ENCODE peak calls at places on chromosomes 6 and 20, in eight cellular contexts. E is lower lobe of right lung; A is coronary artery; J is NT2/D1; U is cardiac fibroblast; I is neural progenitor cell; Z is right cardiac atrium; B is CD8-positive, alpha-beta T cell. N is an unnamed sample.

GRCh38 chr6:47633141-47633540 is 65.2 kb upstream of the ADGRF4 start:
- DNase-seq in E (no peak), A (no peak), J (no peak), U (peak), I (peak), Z (no peak), B (no peak), N (no peak)

GRCh38 chr6:101605874-101606273 is 212.4 kb downstream of the GRIK2 start:
- DNase-seq in E (no peak), A (no peak), J (no peak), U (no peak), I (no peak), Z (no peak), B (no peak), N (no peak)

GRCh38 chr6:2839195-2839981 is 2.3 kb downstream of the SERPINB1 start:
- DNase-seq in E (no peak), A (no peak), J (no peak), U (peak), I (no peak), Z (no peak), B (no peak), N (no peak)

GRCh38 chr20:39049684-39050554 is 87.8 kb downstream of the DHX35 start:
- DNase-seq in E (peak), A (peak), J (peak), U (peak), I (peak), Z (peak), B (peak), N (peak)

GRCh38 chr6:128638817-128639216 is 118.4 kb upstream of the PTPRK start:
- DNase-seq in E (no peak), A (no peak), J (no peak), U (no peak), I (no peak), Z (no peak), B (no peak), N (no peak)

GRCh38 chr6:14910692-14911547 is 334.9 kb upstream of the JARID2 start:
- DNase-seq in E (peak), A (no peak), J (no peak), U (peak), I (no peak), Z (peak), B (no peak), N (peak)

GRCh38 chr20:24317224-24317623 is 152.2 kb upstream of the SYNDIG1 start:
- DNase-seq in E (no peak), A (no peak), J (no peak), U (no peak), I (no peak), Z (no peak), B (no peak), N (no peak)

GRCh38 chr20:55353206-55353605 is 652.1 kb downstream of the CBLN4 start:
- DNase-seq in E (no peak), A (no peak), J (no peak), U (no peak), I (no peak), Z (no peak), B (no peak), N (no peak)

GRCh38 chr6:45351667-45352066 is 23.5 kb downstream of the RUNX2 start:
- DNase-seq in E (no peak), A (no peak), J (no peak), U (no peak), I (peak), Z (no peak), B (no peak), N (no peak)

GRCh38 chr20:30286157-30286556 is 971.3 kb upstream of the DEFB115 start:
- DNase-seq in E (no peak), A (no peak), J (no peak), U (no peak), I (no peak), Z (no peak), B (no peak), N (no peak)

GRCh38 chr6:139967497-139967896 is 593.0 kb upstream of the CITED2 start:
- DNase-seq in E (no peak), A (no peak), J (no peak), U (no peak), I (no peak), Z (no peak), B (no peak), N (no peak)

GRCh38 chr20:44098657-44099056 is 88.3 kb downstream of the JPH2 start:
- DNase-seq in E (no peak), A (no peak), J (no peak), U (no peak), I (no peak), Z (no peak), B (no peak), N (no peak)

GRCh38 chr6:135250751-135251356 is 69.7 kb downstream of the MYB start:
- DNase-seq in E (no peak), A (no peak), J (peak), U (no peak), I (peak), Z (no peak), B (no peak), N (no peak)

DNA sequence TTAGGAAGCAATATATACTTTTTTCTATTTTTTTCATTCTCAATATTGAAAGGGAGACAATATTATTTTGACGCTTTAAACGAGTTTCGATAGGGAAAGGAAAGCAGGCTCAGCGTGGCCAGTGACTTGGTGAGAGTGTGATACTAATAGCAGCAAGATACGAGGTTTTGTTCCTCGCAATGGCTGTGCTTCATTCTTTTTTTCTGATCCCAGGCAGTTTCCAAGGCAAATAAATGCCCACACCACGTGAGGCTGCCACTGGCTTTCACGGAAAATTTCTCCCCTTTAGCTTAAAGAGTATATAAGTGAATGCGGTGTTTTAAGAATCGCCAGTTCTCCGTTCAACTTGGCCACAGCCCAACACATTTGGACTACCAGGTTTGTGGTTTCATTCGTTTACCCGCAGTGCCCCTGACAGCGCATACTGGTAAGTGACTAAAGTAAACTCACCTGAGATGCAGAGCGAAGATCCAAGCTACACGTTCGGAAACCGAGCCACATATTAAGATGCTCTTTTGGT is 196.4 kb upstream of the ZNF184 start:
- DNase-seq in E (no peak), A (no peak), J (no peak), U (no peak), I (peak), Z (no peak), B (no peak), N (no peak)
- H3K4me3 ChIP-seq in E (no peak), A (peak), J (peak), U (peak), I (peak), Z (peak), B (no peak), N (peak)

DNA sequence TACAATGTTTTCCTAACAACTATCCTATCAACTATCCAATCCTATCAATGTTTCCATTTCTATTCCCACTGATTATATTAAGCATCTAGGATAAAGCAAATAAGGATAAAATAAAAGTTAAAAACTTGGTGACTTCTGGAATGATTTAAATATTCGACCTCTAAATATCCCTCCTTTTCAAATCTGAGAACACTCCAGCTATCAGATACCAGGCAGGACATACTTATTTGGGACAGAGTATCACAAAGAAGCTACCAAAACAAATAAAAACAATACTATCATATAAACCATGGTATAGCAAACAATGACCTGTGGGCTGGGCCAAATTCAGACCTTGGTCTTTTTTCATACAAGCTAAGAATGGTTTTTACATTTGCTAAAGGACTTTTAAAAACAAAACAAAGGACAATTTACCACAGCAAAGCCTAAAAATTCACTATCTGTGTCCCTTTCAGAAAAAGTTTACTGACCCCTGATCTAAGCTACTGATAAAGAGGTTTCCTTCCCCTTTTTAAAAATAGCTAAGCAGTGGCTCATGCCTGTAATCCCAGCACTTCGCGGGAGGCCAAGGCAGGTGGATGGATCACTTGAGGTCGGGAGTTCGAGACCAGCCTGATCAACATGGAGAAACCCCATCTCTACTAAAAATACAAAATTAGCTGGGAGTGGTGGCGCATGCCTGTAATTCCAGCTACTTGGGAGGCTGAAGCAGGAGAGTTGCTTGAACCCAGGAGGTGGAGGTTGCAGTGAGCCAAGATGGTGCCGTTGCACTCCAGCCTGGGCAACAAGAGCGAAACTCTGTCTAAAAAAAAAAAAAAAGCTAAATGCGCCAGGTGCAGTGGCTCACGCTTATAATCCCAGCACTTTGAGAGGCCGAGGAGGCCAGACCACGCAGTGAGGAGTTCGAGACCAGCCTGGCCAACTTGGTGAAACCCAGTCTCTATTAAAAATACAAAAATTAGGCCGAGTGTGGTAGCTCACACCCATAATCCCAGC is 6.0 kb downstream of the NUP153 start:
- DNase-seq in E (no peak), A (no peak), J (no peak), U (no peak), I (no peak), Z (no peak), B (no peak), N (no peak)
- H3K4me3 ChIP-seq in E (no peak), A (no peak), J (no peak), U (no peak), I (no peak), Z (no peak), B (no peak), N (no peak)

GRCh38 chr6:109480993-109481480 is 2.0 kb downstream of the ZBTB24 start:
- DNase-seq in E (no peak), A (no peak), J (no peak), U (no peak), I (no peak), Z (no peak), B (no peak), N (no peak)
- H3K4me3 ChIP-seq in E (peak), A (peak), J (no peak), U (no peak), I (peak), Z (no peak), B (peak), N (no peak)

DNA sequence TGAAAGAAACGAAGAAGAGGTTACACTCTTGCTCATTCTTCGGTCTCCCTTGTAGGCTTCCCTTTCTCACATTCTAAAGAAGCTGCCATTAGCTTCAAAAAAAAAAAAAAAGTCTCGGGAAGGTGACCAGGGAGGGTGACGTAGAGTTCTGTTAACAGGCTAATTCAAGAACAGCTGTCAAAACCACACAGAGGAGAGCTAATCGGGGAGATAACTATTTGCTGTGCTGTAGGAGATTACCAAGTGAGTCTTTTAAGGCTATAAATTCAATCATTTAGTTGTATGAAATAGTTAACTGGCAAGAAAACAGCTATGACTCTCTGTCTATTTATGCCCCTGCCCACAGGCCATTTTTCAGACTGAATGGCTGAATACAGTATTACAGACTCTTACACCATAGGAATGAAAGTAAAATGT is 256.8 kb downstream of the SYNE1 start:
- DNase-seq in E (no peak), A (no peak), J (no peak), U (peak), I (no peak), Z (no peak), B (no peak), N (no peak)
- H3K4me3 ChIP-seq in E (peak), A (peak), J (no peak), U (peak), I (no peak), Z (peak), B (no peak), N (no peak)

GRCh38 chr20:9071976-9072726 is 3.3 kb downstream of the PLCB4 start:
- DNase-seq in E (no peak), A (no peak), J (no peak), U (no peak), I (no peak), Z (no peak), B (no peak), N (no peak)

GRCh38 chr20:9068896-9069663 is at the start of gene PLCB4:
- DNase-seq in E (peak), A (no peak), J (no peak), U (peak), I (peak), Z (peak), B (no peak), N (no peak)

GRCh38 chr20:9066196-9066595 is 2.7 kb upstream of the PLCB4 start:
- DNase-seq in E (no peak), A (no peak), J (no peak), U (no peak), I (no peak), Z (no peak), B (no peak), N (no peak)

GRCh38 chr20:9070304-9070703 is 1.4 kb downstream of the PLCB4 start:
- DNase-seq in E (no peak), A (no peak), J (no peak), U (no peak), I (no peak), Z (no peak), B (no peak), N (no peak)

DNA sequence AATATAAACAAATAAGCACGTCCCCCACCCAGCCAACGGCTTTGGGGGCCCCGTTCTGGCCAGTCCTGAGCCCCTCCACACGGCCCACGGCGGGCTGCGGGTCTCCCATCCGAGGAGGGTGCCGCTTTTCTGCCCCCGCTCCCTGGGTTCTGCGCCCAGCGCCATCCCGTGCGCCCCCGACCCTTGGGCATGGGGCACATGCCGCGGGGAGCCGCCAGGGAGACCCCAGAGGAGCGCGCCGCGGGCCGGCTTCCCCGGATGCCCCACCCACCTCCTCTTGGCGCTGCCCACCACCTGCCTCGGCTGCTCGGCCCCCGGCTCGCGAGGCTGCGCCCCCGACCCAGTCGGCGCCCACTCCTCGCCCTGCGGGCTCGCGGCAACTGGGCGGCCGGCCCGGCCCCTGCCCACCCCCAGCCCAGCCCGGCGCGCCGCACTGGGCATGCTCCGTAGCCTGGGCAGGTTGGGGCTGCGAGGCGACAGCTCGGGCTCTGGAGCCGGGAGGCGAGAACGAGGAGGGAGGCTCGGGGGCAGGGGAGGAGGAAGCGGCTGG is 580 bp upstream of the PLCB4 start:
- DNase-seq in E (no peak), A (peak), J (peak), U (peak), I (peak), Z (peak), B (no peak), N (no peak)
- H3K4me3 ChIP-seq in E (peak), A (peak), J (peak), U (peak), I (peak), Z (peak), B (no peak), N (no peak)

GRCh38 chr6:116385911-116386310 is 15.2 kb downstream of the DSE start:
- DNase-seq in E (no peak), A (no peak), J (no peak), U (no peak), I (no peak), Z (no peak), B (no peak), N (no peak)

GRCh38 chr6:116387374-116387773 is 16.6 kb downstream of the DSE start:
- DNase-seq in E (no peak), A (no peak), J (no peak), U (peak), I (no peak), Z (no peak), B (no peak), N (no peak)

GRCh38 chr6:116386581-116387299 is 16.0 kb downstream of the DSE start:
- DNase-seq in E (no peak), A (no peak), J (no peak), U (peak), I (no peak), Z (no peak), B (no peak), N (no peak)

GRCh38 chr6:116384727-116385461 is 14.1 kb downstream of the DSE start:
- DNase-seq in E (no peak), A (no peak), J (no peak), U (no peak), I (no peak), Z (no peak), B (no peak), N (no peak)

DNA sequence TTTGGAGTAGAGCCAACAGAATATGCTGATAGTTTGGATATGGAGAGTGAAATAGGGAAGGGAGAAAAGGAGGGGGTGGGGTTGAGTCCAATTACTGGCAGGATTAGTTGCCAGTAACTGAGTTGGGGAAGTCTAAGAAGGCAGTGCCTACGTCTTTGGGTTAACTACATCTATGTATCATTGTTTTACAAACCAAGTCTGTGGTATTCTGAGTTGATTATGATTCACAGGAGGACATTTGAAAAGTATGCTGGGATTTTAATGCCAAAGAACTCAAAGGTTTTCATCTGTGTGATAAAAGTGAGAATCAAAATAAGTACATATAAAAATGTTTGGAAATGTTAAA is 14.7 kb downstream of the DSE start:
- DNase-seq in E (no peak), A (no peak), J (no peak), U (peak), I (no peak), Z (no peak), B (no peak), N (no peak)
- H3K4me3 ChIP-seq in E (no peak), A (no peak), J (no peak), U (no peak), I (no peak), Z (no peak), B (no peak), N (no peak)

GRCh38 chr20:14333734-14334133 is 3.7 kb downstream of the FLRT3 start:
- DNase-seq in E (no peak), A (no peak), J (no peak), U (no peak), I (no peak), Z (no peak), B (no peak), N (no peak)

GRCh38 chr20:14337400-14338171 is at the start of gene FLRT3:
- DNase-seq in E (peak), A (peak), J (peak), U (peak), I (peak), Z (peak), B (no peak), N (peak)

GRCh38 chr20:14334306-14334930 is 3.0 kb downstream of the FLRT3 start:
- DNase-seq in E (no peak), A (no peak), J (peak), U (peak), I (peak), Z (no peak), B (no peak), N (no peak)

GRCh38 chr20:14335122-14335521 is 2.3 kb downstream of the FLRT3 start:
- DNase-seq in E (no peak), A (no peak), J (no peak), U (no peak), I (no peak), Z (no peak), B (no peak), N (no peak)

GRCh38 chr20:14336667-14337066 is 745 bp downstream of the FLRT3 start:
- DNase-seq in E (no peak), A (no peak), J (no peak), U (peak), I (peak), Z (no peak), B (no peak), N (no peak)
- H3K4me3 ChIP-seq in E (peak), A (peak), J (peak), U (peak), I (peak), Z (peak), B (no peak), N (no peak)

GRCh38 chr6:129708496-129709216 is 1.3 kb downstream of the ARHGAP18 start:
- DNase-seq in E (no peak), A (no peak), J (no peak), U (no peak), I (no peak), Z (no peak), B (no peak), N (no peak)
- H3K4me3 ChIP-seq in E (peak), A (peak), J (no peak), U (peak), I (peak), Z (peak), B (no peak), N (no peak)

GRCh38 chr6:62286470-62286843 is 432 bp upstream of the KHDRBS2 start:
- DNase-seq in E (no peak), A (no peak), J (no peak), U (no peak), I (no peak), Z (no peak), B (no peak), N (no peak)
- H3K4me3 ChIP-seq in E (peak), A (peak), J (peak), U (no peak), I (peak), Z (peak), B (no peak), N (no peak)

DNA sequence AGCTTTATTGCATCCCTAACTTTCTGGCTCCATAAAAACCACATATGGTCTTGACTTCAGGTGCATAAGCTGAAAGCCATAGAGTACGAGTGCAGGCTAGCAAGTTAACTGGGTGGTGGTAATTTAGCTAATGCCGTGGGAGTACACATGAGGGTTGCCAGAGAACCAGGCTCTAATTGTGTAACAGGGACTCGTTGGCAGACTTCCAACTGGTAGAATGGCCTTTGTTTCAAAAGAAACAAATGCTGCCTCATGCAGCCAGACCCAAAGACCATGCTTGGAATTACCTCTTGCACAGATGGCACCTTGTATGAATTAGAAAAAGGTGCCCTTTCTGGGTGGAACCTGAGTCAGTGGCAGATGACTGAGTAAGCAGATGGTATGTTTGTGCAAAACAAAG is 73.2 kb downstream of the LY86 start:
- DNase-seq in E (no peak), A (no peak), J (no peak), U (peak), I (no peak), Z (no peak), B (no peak), N (no peak)
- H3K4me3 ChIP-seq in E (no peak), A (no peak), J (no peak), U (no peak), I (no peak), Z (no peak), B (no peak), N (no peak)